ENCODE peak calls at places on chromosome 7, in eight cellular contexts. B, T, K, A, W, M, E and U are unnamed samples.

GRCh38 chr7:96241834-96242233 is 80.1 kb downstream of the SLC25A13 start:
- DNase-seq in B (no peak), T (no peak), K (peak; percentile 56), A (no peak), W (no peak), M (no peak), E (no peak), U (no peak)

GRCh38 chr7:151228024-151228866 is 1.2 kb upstream of the ABCF2 start:
- DNase-seq in B (no peak), T (peak; percentile 77), K (no peak), A (no peak), W (no peak), M (no peak), E (no peak), U (no peak)

GRCh38 chr7:24727165-24728120 is 29.8 kb downstream of the GSDME start:
- DNase-seq in B (no peak), T (no peak), K (no peak), A (no peak), W (no peak), M (no peak), E (peak; percentile 73), U (no peak)

GRCh38 chr7:9776900-9777299 is 1196.8 kb upstream of the PHF14 start:
- DNase-seq in B (no peak), T (no peak), K (no peak), A (no peak), W (no peak), M (peak; percentile 42), E (no peak), U (peak; percentile 65)

GRCh38 chr7:95577137-95577536 is 19.2 kb downstream of the PDK4 start:
- DNase-seq in B (no peak), T (no peak), K (no peak), A (no peak), W (peak; percentile 59), M (no peak), E (peak; percentile 23), U (peak; percentile 70)

GRCh38 chr7:78359836-78360235 is 561.3 kb downstream of the PHTF2 start:
- DNase-seq in B (no peak), T (no peak), K (no peak), A (no peak), W (no peak), M (no peak), E (no peak), U (no peak)

GRCh38 chr7:129875745-129876411 is 76.9 kb downstream of the UBE2H start:
- DNase-seq in B (no peak), T (no peak), K (peak; percentile 79), A (peak; percentile 27), W (no peak), M (no peak), E (peak; percentile 52), U (no peak)

GRCh38 chr7:114789942-114790341 is 132.0 kb upstream of the MDFIC start:
- DNase-seq in B (no peak), T (no peak), K (peak; percentile 93), A (peak; percentile 77), W (no peak), M (no peak), E (peak; percentile 74), U (no peak)

GRCh38 chr7:151367304-151367703 is 25.7 kb downstream of the NUB1 start:
- DNase-seq in B (no peak), T (no peak), K (peak; percentile 30), A (no peak), W (no peak), M (no peak), E (peak; percentile 49), U (no peak)

GRCh38 chr7:6360841-6361240 is 86.9 kb downstream of the DAGLB start:
- DNase-seq in B (no peak), T (no peak), K (no peak), A (no peak), W (no peak), M (no peak), E (no peak), U (no peak)

GRCh38 chr7:45726883-45727282 is 146.0 kb downstream of the CCDC201 start:
- DNase-seq in B (peak; percentile 43), T (no peak), K (no peak), A (no peak), W (peak; percentile 22), M (no peak), E (no peak), U (no peak)

GRCh38 chr7:78368781-78369180 is 570.2 kb downstream of the PHTF2 start:
- DNase-seq in B (no peak), T (no peak), K (peak; percentile 6), A (no peak), W (no peak), M (no peak), E (no peak), U (no peak)

DNA sequence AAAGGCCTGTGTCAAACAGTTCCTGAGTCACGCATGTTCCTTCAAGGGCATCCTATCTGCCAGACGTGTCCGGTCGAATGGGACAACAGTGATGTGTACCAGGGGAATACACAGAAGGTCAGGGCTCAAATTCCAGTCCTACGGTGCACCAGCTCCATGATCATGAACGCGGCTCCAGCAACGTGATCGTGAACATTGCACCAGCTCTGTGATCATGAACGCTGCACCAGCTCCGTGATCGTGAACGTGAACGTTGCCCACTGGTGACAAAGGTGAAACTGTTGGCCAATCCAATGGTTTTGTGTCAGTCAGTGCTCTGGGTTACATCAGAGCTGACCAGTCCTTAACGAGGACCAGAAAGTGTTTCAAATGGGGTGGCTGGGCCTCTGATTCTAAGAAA is 4.3 kb upstream of the PTPRN2 start:
- DNase-seq in B (no peak), T (no peak), K (no peak), A (no peak), W (no peak), M (no peak), E (no peak), U (no peak)
- H3K4me1 ChIP-seq in B (no peaks in the 10 kb centered on the region), T (no peaks in the 10 kb centered on the region), K (no peaks in the 10 kb centered on the region), A (no peaks in the 10 kb centered on the region), W (no peaks in the 10 kb centered on the region), M (no peaks in the 10 kb centered on the region), E (no peaks in the 10 kb centered on the region), U (no peaks in the 10 kb centered on the region)

DNA sequence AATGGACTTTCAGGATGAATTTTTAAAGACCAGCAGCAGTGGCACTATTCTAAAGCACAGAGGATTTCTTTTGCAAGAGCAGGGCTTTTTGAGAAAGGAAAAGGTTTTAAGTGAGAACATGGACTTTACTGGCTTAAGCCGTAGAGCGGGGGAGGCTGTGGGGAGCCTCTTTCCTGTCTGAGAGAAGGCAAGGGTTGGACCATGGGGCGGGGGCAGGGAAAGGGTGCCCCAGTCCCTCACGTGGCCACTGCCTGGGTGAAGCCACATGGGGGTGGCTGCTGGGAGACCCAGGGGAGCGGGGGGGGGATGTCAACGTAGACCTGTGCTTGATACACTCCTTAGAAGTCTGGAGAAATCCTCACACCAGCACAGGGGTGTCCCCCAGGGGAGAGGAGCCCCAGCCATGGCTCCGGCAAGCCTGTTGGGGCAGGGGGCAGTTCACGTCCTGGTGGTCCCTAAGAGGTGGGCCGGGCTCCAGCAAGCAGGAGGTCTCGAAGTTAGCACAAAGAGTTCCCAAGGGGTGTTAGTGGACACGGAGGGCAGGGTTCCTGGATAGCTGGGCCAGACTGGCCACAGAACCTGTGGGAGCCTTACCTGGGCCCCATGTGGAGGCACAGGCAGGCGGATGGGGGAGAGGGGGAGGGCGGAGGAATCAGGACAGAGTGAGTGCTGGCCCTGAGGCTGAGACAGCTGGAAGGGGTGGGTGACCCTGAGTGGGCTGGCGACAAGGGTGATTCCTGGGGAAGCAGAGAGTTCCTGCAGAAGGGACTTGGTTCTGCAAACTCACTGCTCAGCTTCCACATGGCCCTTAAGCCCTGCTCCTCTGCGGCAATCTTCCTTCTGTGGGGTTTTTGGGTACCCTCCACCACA is 36.9 kb upstream of the ELFN1 start:
- DNase-seq in B (no peak), T (no peak), K (no peak), A (no peak), W (no peak), M (no peak), E (no peak), U (no peak)
- H3K9me3 ChIP-seq in B (peaks cover 23% of the 10 kb centered on the region), T (no peaks in the 10 kb centered on the region), K (peaks cover 8% of the 10 kb centered on the region), A (no peaks in the 10 kb centered on the region), W (no peaks in the 10 kb centered on the region), M (peaks cover 9% of the 10 kb centered on the region), E (peaks cover 48% of the 10 kb centered on the region), U (peaks cover 7% of the 10 kb centered on the region)

DNA sequence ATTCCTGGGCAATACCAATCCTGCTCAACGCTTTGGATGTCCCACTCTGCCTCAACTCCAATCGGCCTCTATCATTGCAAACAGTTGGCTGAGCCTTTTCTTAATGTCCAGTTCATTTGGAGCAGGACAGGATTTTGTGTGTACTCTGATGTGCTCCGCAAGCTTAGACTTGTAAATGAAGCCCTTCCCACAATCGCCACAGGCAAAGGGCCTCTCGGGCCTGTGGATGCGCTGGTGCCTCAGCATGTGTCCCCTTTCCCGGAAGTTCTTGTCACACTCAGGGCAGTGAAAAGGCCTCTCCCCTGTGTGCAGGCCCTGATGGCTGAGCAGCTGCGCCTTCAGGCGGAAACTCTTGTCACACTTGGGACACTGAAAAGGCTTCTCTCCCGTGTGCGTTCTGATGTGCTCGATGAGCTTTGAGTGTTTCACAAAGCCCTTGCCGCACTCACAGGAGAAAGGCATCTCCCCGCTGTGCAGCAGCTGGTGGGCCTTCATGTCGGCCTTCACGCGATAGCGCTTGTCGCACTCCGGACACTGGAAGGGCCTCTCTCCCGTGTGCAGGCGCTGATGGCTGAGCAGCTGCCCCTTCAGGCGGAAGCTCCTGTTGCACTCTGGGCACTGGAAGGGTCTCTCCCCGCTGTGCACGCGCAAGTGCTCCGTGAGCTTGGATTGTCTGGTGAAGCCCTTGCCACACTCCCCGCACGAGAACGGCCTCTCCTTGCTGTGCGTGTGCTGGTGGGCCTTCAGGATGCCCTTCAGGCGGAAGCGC is 20.0 kb downstream of the ZNF786 start:
- DNase-seq in B (no peak), T (no peak), K (no peak), A (no peak), W (no peak), M (no peak), E (no peak), U (no peak)
- H3K9ac ChIP-seq in B (no peak overlapping the region), T (no peak overlapping the region), K (no peak overlapping the region), A (no peak overlapping the region), W (no peak overlapping the region), M (no peak overlapping the region), E (no peak overlapping the region), U (no peak overlapping the region)

DNA sequence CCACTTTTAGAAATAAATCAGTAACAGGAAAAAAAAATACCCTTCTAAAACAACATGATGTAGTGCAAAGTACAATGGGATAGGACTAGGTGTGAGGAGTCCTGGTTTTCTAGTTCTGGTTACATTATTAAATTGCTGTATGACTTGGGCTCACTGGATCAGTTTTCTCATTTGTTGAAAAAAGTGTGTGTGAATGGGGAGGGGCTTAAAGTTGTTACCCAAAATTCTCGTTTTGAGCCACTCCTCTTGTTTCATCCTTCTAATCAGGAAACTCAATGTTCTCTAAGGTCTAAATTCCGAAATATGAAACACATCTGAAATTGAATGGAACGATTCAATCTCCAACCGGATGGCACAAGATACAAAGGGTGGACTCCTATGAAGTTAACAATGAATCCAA is 1.7 kb downstream of the WASL start:
- DNase-seq in B (no peak), T (no peak), K (no peak), A (no peak), W (no peak), M (no peak), E (peak; percentile 31), U (no peak)
- H3K4me1 ChIP-seq in B (peaks cover 6% of the 10 kb centered on the region), T (no peaks in the 10 kb centered on the region), K (peaks cover 8% of the 10 kb centered on the region), A (peaks cover 41% of the 10 kb centered on the region), W (peaks cover 4% of the 10 kb centered on the region), M (peaks cover 54% of the 10 kb centered on the region), E (peaks cover 40% of the 10 kb centered on the region), U (peaks cover 2% of the 10 kb centered on the region)